ENCODE peak calls at places on chromosomes 12 and 14, in six cellular contexts. B is cardiac fibroblast; T is stimulated activated CD4-positive, alpha-beta T cell treated with anti-CD3 and anti-CD28 coated beads, Interleukin-2, amount 100 ng/mL, for 48 hours; Y is uterus; R is hippocampal formation; U is fibroblast of the aortic adventitia. G is an unnamed sample.

GRCh38 chr12:13093850-13094225 is 9.6 kb downstream of the GSG1 start:
- DNase-seq in B (no peak), T (no peak), Y (no peak), R (no peak), U (peak; percentile 68), G (no peak)

GRCh38 chr14:35808076-35808657 is 928 bp downstream of the RALGAPA1 start:
- DNase-seq in B (peak; percentile 6), T (no peak), Y (peak; percentile 28), R (no peak), U (peak; percentile 25), G (no peak)

GRCh38 chr12:62530596-62530995 is 64.0 kb downstream of the MON2 start:
- DNase-seq in B (peak; percentile 41), T (no peak), Y (no peak), R (no peak), U (peak; percentile 72), G (no peak)

GRCh38 chr12:70646850-70647249 is 9.6 kb upstream of the PTPRB start:
- DNase-seq in B (peak; percentile 81), T (no peak), Y (no peak), R (no peak), U (peak; percentile 48), G (no peak)

GRCh38 chr12:79934309-79935020 is 432 bp downstream of the PPP1R12A start:
- DNase-seq in B (peak; percentile 38), T (peak; percentile 38), Y (peak; percentile 61), R (peak; percentile 56), U (no peak), G (peak; percentile 85)

GRCh38 chr14:52013984-52014600 is 24.7 kb downstream of the RTRAF start:
- DNase-seq in B (no peak), T (no peak), Y (no peak), R (no peak), U (no peak), G (no peak)

GRCh38 chr14:74524076-74524812 is 30.7 kb downstream of the ISCA2 start:
- DNase-seq in B (no peak), T (no peak), Y (no peak), R (no peak), U (peak; percentile 46), G (no peak)

GRCh38 chr14:25862068-25862467 is 735.8 kb downstream of the NOVA1 start:
- DNase-seq in B (no peak), T (no peak), Y (no peak), R (peak; percentile 8), U (no peak), G (no peak)

GRCh38 chr14:23137221-23138172 is 18.4 kb upstream of the CEBPE start:
- DNase-seq in B (no peak), T (no peak), Y (no peak), R (no peak), U (no peak), G (no peak)

GRCh38 chr12:89882051-89882450 is 173.4 kb upstream of the ATP2B1 start:
- DNase-seq in B (peak; percentile 27), T (no peak), Y (no peak), R (no peak), U (peak; percentile 70), G (no peak)

GRCh38 chr12:47551426-47551851 is 154.4 kb downstream of the RPAP3 start:
- DNase-seq in B (peak; percentile 41), T (no peak), Y (no peak), R (no peak), U (peak; percentile 77), G (no peak)

GRCh38 chr12:104187446-104188155 is 28.0 kb upstream of the TXNRD1 start:
- DNase-seq in B (no peak), T (no peak), Y (no peak), R (no peak), U (no peak), G (no peak)

GRCh38 chr12:111756196-111756595 is 10.5 kb upstream of the ALDH2 start:
- DNase-seq in B (no peak), T (no peak), Y (no peak), R (no peak), U (no peak), G (no peak)

GRCh38 chr12:70892593-70892992 is 27.9 kb downstream of the PTPRR start:
- DNase-seq in B (no peak), T (no peak), Y (no peak), R (no peak), U (no peak), G (no peak)

GRCh38 chr12:100715976-100716657 is 78.5 kb upstream of the ANO4 start:
- DNase-seq in B (no peak), T (no peak), Y (no peak), R (no peak), U (no peak), G (no peak)

GRCh38 chr12:114508529-114509129 is 102.7 kb upstream of the TBX5 start:
- DNase-seq in B (peak; percentile 82), T (peak; percentile 57), Y (peak; percentile 47), R (peak; percentile 53), U (peak; percentile 79), G (peak; percentile 71)

GRCh38 chr14:53144244-53144643 is 8.9 kb downstream of the DDHD1 start:
- DNase-seq in B (no peak), T (no peak), Y (no peak), R (no peak), U (no peak), G (no peak)

GRCh38 chr12:104799458-104799857 is 158.6 kb downstream of the SLC41A2 start:
- DNase-seq in B (no peak), T (no peak), Y (no peak), R (no peak), U (no peak), G (no peak)

GRCh38 chr14:92386637-92387036 is 63.7 kb downstream of the SLC24A4 start:
- DNase-seq in B (no peak), T (no peak), Y (no peak), R (no peak), U (no peak), G (no peak)

GRCh38 chr12:61487728-61488127 is 772.5 kb upstream of the USP15 start:
- DNase-seq in B (no peak), T (no peak), Y (no peak), R (no peak), U (no peak), G (no peak)

GRCh38 chr12:28032811-28033537 is 60.4 kb upstream of the PTHLH start:
- DNase-seq in B (no peak), T (no peak), Y (no peak), R (no peak), U (no peak), G (no peak)